ENCODE peak calls at places on chromosomes 2 and 18, in six cellular contexts. N is NCI-H69; A is stimulated activated CD4-positive, alpha-beta T cell treated with anti-CD3 and anti-CD28 coated beads, Interleukin-15, amount 100 ng/mL, for 48 hours; P is epithelial cell of esophagus; T is NK-92 treated with Interleukin-12 subunit alpha and Interleukin-12 subunit beta, amount 100 ng/mL, for 24 hours; V is Calu3. E is an unnamed sample.

GRCh38 chr2:10369269-10370255 is 66.9 kb downstream of the HPCAL1 start:
- DNase-seq in A (no peak), P (no peak), N (no peak), T (no peak), V (no peak), E (no peak)

GRCh38 chr2:64143154-64144056 is 815 bp downstream of the PELI1 start:
- DNase-seq in V (peak), A (no peak), T (no peak), N (peak), P (peak), E (peak)

GRCh38 chr2:14903709-14904374 is 271.3 kb downstream of the LRATD1 start:
- DNase-seq in T (peak), V (peak), P (peak), A (peak), N (peak), E (peak)

GRCh38 chr2:180733330-180733729 is 247.1 kb upstream of the UBE2E3 start:
- DNase-seq in N (no peak), V (no peak), A (no peak), P (no peak), T (no peak), E (no peak)

GRCh38 chr2:74724496-74724895 is 70.4 kb downstream of the SEMA4F start:
- DNase-seq in P (no peak), V (no peak), A (no peak), T (no peak), N (no peak), E (no peak)

GRCh38 chr2:20185176-20186022 is 39.5 kb downstream of the SDC1 start:
- DNase-seq in T (no peak), N (peak), A (no peak), V (peak), P (peak), E (no peak)

GRCh38 chr2:119646149-119646548 is 32.9 kb upstream of the TMEM177 start:
- DNase-seq in T (no peak), N (no peak), A (no peak), V (no peak), P (no peak), E (no peak)

GRCh38 chr2:19158211-19158610 is 200.2 kb downstream of the OSR1 start:
- DNase-seq in T (no peak), N (no peak), P (peak), A (no peak), V (no peak), E (peak)

GRCh38 chr2:84894758-84895520 is 10.5 kb upstream of the TMSB10 start:
- DNase-seq in T (no peak), P (no peak), N (peak), V (no peak), A (no peak), E (peak)

GRCh38 chr2:46008082-46008870 is 288.9 kb upstream of the EPAS1 start:
- DNase-seq in P (peak), V (no peak), A (no peak), T (no peak), N (no peak), E (no peak)

GRCh38 chr18:6010284-6010683 is 115.0 kb upstream of the TMEM200C start:
- DNase-seq in T (no peak), N (peak), V (no peak), P (no peak), A (no peak), E (no peak)

GRCh38 chr2:20962939-20963543 is 80.8 kb downstream of the APOB start:
- DNase-seq in T (no peak), P (peak), V (peak), N (peak), A (peak), E (peak)

GRCh38 chr2:175414872-175415487 is 233.5 kb upstream of the ATP5MC3 start:
- DNase-seq in T (no peak), A (no peak), V (peak), N (peak), P (peak), E (peak)

GRCh38 chr2:170354855-170355649 is 177.1 kb downstream of the MYO3B start:
- DNase-seq in N (peak), T (no peak), V (no peak), P (no peak), A (no peak), E (no peak)

GRCh38 chr2:25822190-25823117 is 55.8 kb downstream of the ASXL2 start:
- DNase-seq in N (no peak), P (peak), T (peak), A (peak), V (no peak), E (no peak)

GRCh38 chr18:72700961-72701710 is 157.0 kb upstream of the CBLN2 start:
- DNase-seq in P (peak), N (peak), V (no peak), A (no peak), T (no peak), E (no peak)

GRCh38 chr2:233026211-233026813 is 6.2 kb upstream of the NEU2 start:
- DNase-seq in V (no peak), A (no peak), P (peak), T (no peak), N (no peak), E (peak)

GRCh38 chr2:99775585-99775984 is 285.8 kb upstream of the REV1 start:
- DNase-seq in V (no peak), N (no peak), A (no peak), P (no peak), T (no peak), E (peak)

GRCh38 chr2:26401739-26402541 is at the start of gene DRC1:
- DNase-seq in P (peak), V (peak), A (no peak), T (no peak), N (peak), E (peak)

E was measured in AG20443.